ENCODE peak calls at places on chromosomes 3 and 15, in eight cellular contexts. N is SW480; A is activated T-helper 1 cell treated with Interleukin-2 at 50 U/mL for 16 hours; T is stromal cell of bone marrow; D is stimulated activated CD8-positive, alpha-beta memory T cell treated with anti-CD3 and anti-CD28 coated beads, Interleukin-2, amount 100 ng/mL, for 1 hour; W is activated naive CD4-positive, alpha-beta T cell treated with Interleukin-2 at 50 U/mL for 16 hours; S is left colon; J is ACHN. X is an unnamed sample.

GRCh38 chr3:102741105-102741504 is 306.3 kb downstream of the ZPLD1 start:
- DNase-seq in S (no peak), A (no peak), T (no peak), D (no peak), W (no peak), N (peak; percentile 1), J (peak; percentile 26), X (no peak)

GRCh38 chr3:136543385-136543784 is 208.8 kb downstream of the STAG1 start:
- DNase-seq in J (no peak), T (no peak), D (no peak), S (no peak), A (no peak), N (no peak), W (no peak), X (no peak)

GRCh38 chr3:186110975-186111974 is 2.4 kb upstream of the ETV5 start:
- DNase-seq in A (no peak), J (no peak), D (no peak), S (no peak), W (peak; percentile 18), N (no peak), T (no peak), X (no peak)

GRCh38 chr15:31586841-31587240 is 260.2 kb downstream of the KLF13 start:
- DNase-seq in W (no peak), A (no peak), S (no peak), N (no peak), D (no peak), T (no peak), J (no peak), X (no peak)

GRCh38 chr3:126051741-126052140 is 32.2 kb downstream of the SLC41A3 start:
- DNase-seq in A (no peak), S (no peak), T (peak; percentile 23), D (no peak), W (no peak), N (no peak), J (no peak), X (no peak)

GRCh38 chr3:172221550-172221949 is 182.2 kb downstream of the FNDC3B start:
- DNase-seq in T (peak; percentile 59), D (no peak), N (no peak), A (no peak), J (no peak), S (no peak), W (no peak), X (no peak)

GRCh38 chr15:45536951-45537350 is 14.4 kb upstream of the SLC30A4 start:
- DNase-seq in J (no peak), T (no peak), N (no peak), A (no peak), D (no peak), S (no peak), W (no peak), X (no peak)

GRCh38 chr15:65338366-65338765 is 33.9 kb downstream of the RNU5B-1 start:
- DNase-seq in N (no peak), J (no peak), T (no peak), D (no peak), W (no peak), A (no peak), S (peak; percentile 74), X (no peak)

GRCh38 chr3:98962951-98963350 is 61.5 kb upstream of the DCBLD2 start:
- DNase-seq in N (peak; percentile 82), S (no peak), J (no peak), T (no peak), W (no peak), A (no peak), D (no peak), X (no peak)

GRCh38 chr15:85625431-85625830 is 169.3 kb downstream of the KLHL25 start:
- DNase-seq in W (peak; percentile 8), D (no peak), S (no peak), N (no peak), T (no peak), A (no peak), J (no peak), X (no peak)

GRCh38 chr3:129597792-129598381 is 8.6 kb downstream of the PLXND1 start:
- DNase-seq in W (no peak), A (no peak), T (no peak), J (no peak), D (no peak), S (no peak), N (no peak), X (no peak)

GRCh38 chr3:195204360-195205166 is 66.4 kb downstream of the XXYLT1 start:
- DNase-seq in T (no peak), N (no peak), S (no peak), J (no peak), W (no peak), D (no peak), A (no peak), X (no peak)

GRCh38 chr3:69085543-69086132 is 901 bp downstream of the ARL6IP5 start:
- DNase-seq in A (no peak), T (no peak), N (peak; percentile 21), J (peak; percentile 25), D (no peak), S (peak; percentile 53), W (no peak), X (peak; percentile 66)

GRCh38 chr3:14227866-14228265 is 49.2 kb downstream of the LSM3 start:
- DNase-seq in T (no peak), W (no peak), A (no peak), N (no peak), D (no peak), S (no peak), J (no peak), X (no peak)

GRCh38 chr3:113084777-113085176 is 94.0 kb downstream of the GTPBP8 start:
- DNase-seq in D (no peak), J (no peak), A (no peak), T (peak; percentile 62), N (no peak), S (peak; percentile 18), W (no peak), X (peak; percentile 60)

GRCh38 chr3:184227481-184227935 is 1.9 kb upstream of the VWA5B2 start:
- DNase-seq in W (peak; percentile 53), A (peak; percentile 33), D (peak; percentile 22), T (no peak), N (peak; percentile 66), S (no peak), J (peak; percentile 36), X (no peak)

GRCh38 chr3:186259612-186260383 is 102.2 kb downstream of the DGKG start:
- DNase-seq in N (peak; percentile 89), D (peak; percentile 39), J (peak; percentile 70), T (peak; percentile 65), W (peak; percentile 70), A (peak; percentile 46), S (peak; percentile 76), X (peak; percentile 77)

GRCh38 chr3:184546252-184546651 is 15.3 kb upstream of the EPHB3 start:
- DNase-seq in N (no peak), J (no peak), S (no peak), T (no peak), W (no peak), D (no peak), A (no peak), X (peak; percentile 69)

GRCh38 chr3:188589056-188589455 is 435.1 kb downstream of the LPP start:
- DNase-seq in D (no peak), J (no peak), N (no peak), T (no peak), W (no peak), S (no peak), A (no peak), X (no peak)

GRCh38 chr3:52225452-52226228 is at the start of gene TLR9:
- DNase-seq in J (no peak), A (no peak), T (no peak), W (no peak), S (no peak), N (peak; percentile 11), D (no peak), X (no peak)

GRCh38 chr15:55576911-55577310 is 11.2 kb downstream of the PYGO1 start:
- DNase-seq in A (no peak), T (no peak), S (no peak), N (no peak), W (no peak), J (no peak), D (no peak), X (no peak)

GRCh38 chr3:77652624-77653023 is 612.7 kb downstream of the ROBO2 start:
- DNase-seq in T (no peak), A (no peak), W (no peak), N (no peak), D (no peak), J (no peak), S (no peak), X (no peak)

GRCh38 chr15:56249080-56249479 is 5.4 kb upstream of the RFX7 start:
- DNase-seq in S (no peak), J (peak; percentile 64), W (no peak), N (peak; percentile 23), A (no peak), D (no peak), T (peak; percentile 64), X (no peak)

GRCh38 chr3:72800869-72801268 is 47.4 kb downstream of the SHQ1 start:
- DNase-seq in J (no peak), W (no peak), S (no peak), T (no peak), N (no peak), D (no peak), A (no peak), X (no peak)

GRCh38 chr3:191260431-191261303 is 61.6 kb downstream of the OSTN start:
- DNase-seq in D (no peak), J (no peak), W (no peak), N (no peak), T (no peak), S (no peak), A (no peak), X (no peak)

GRCh38 chr3:191961529-191961928 is 500.6 kb downstream of the PYDC2 start:
- DNase-seq in D (no peak), A (no peak), T (no peak), W (no peak), N (no peak), S (no peak), J (no peak), X (no peak)

GRCh38 chr3:126270145-126270811 is 86.9 kb downstream of the KLF15 start:
- DNase-seq in A (no peak), T (no peak), S (peak; percentile 39), D (no peak), N (no peak), J (no peak), W (no peak), X (peak; percentile 86)

GRCh38 chr3:195815169-195815771 is 3.5 kb upstream of the MUC4 start:
- DNase-seq in J (peak; percentile 44), D (no peak), W (no peak), N (peak; percentile 92), T (no peak), A (no peak), S (peak; percentile 6), X (no peak)

GRCh38 chr3:4351164-4351855 is 48.1 kb downstream of the SETMAR start:
- DNase-seq in T (peak; percentile 15), A (no peak), D (no peak), S (no peak), J (no peak), W (peak; percentile 50), N (no peak), X (no peak)

GRCh38 chr3:194121881-194122280 is 14.1 kb upstream of the HES1 start:
- DNase-seq in T (no peak), J (peak; percentile 53), W (no peak), S (no peak), N (peak; percentile 93), A (no peak), D (no peak), X (no peak)

GRCh38 chr3:126517291-126517951 is at the start of gene UROC1:
- DNase-seq in N (no peak), S (no peak), A (no peak), J (no peak), D (no peak), T (no peak), W (no peak), X (peak; percentile 55)

GRCh38 chr3:135989247-135989646 is 23.7 kb downstream of the PPP2R3A start:
- DNase-seq in W (no peak), A (no peak), S (no peak), T (peak; percentile 39), N (no peak), D (no peak), J (no peak), X (no peak)